ENCODE peak calls at places on chromosome 1, in ten cellular contexts. One of them, this sample, is unnamed.
A peak's percentile ranks its signal among the peaks of the same experiment; 100 is the strongest.

GRCh38 chr1:203536575-203536974 is 42.6 kb downstream of the OPTC start:
- DNase-seq in activated naive CD8-positive, alpha-beta T cell treated with anti-CD3 and anti-CD28 coated beads, Interleukin-2, amount 10 ng/mL, durations not matched to agents 7 days and 5 days: no peak
- DNase-seq in NCI-H748 treated with DMSO at 0.1 percent for 48 hours: no peak
- DNase-seq in choroid plexus epithelial cell: peak; percentile 34
- DNase-seq in iPS-NIHi11: no peak
- DNase-seq in osteocyte: no peak
- DNase-seq in cardiac muscle cell: peak; percentile 64
- DNase-seq in ELR: peak; percentile 63
- DNase-seq in NCI-H774: no peak
- DNase-seq in effector memory CD8-positive, alpha-beta T cell: no peak
- DNase-seq in this sample: no peak

GRCh38 chr1:219160942-219161341 is 12.7 kb upstream of the LYPLAL1 start:
- DNase-seq in activated naive CD8-positive, alpha-beta T cell treated with anti-CD3 and anti-CD28 coated beads, Interleukin-2, amount 10 ng/mL, durations not matched to agents 7 days and 5 days: no peak
- DNase-seq in NCI-H748 treated with DMSO at 0.1 percent for 48 hours: no peak
- DNase-seq in choroid plexus epithelial cell: peak; percentile 29
- DNase-seq in iPS-NIHi11: no peak
- DNase-seq in osteocyte: no peak
- DNase-seq in cardiac muscle cell: no peak
- DNase-seq in ELR: no peak
- DNase-seq in NCI-H774: no peak
- DNase-seq in effector memory CD8-positive, alpha-beta T cell: no peak
- DNase-seq in this sample: no peak

GRCh38 chr1:93519196-93519825 is 71.4 kb downstream of the FNBP1L start:
- DNase-seq in activated naive CD8-positive, alpha-beta T cell treated with anti-CD3 and anti-CD28 coated beads, Interleukin-2, amount 10 ng/mL, durations not matched to agents 7 days and 5 days: no peak
- DNase-seq in NCI-H748 treated with DMSO at 0.1 percent for 48 hours: no peak
- DNase-seq in choroid plexus epithelial cell: peak; percentile 44
- DNase-seq in iPS-NIHi11: no peak
- DNase-seq in osteocyte: no peak
- DNase-seq in cardiac muscle cell: peak; percentile 47
- DNase-seq in ELR: peak; percentile 68
- DNase-seq in NCI-H774: no peak
- DNase-seq in effector memory CD8-positive, alpha-beta T cell: no peak
- DNase-seq in this sample: no peak

GRCh38 chr1:21278898-21279819 is 11.1 kb downstream of the ECE1 start:
- DNase-seq in activated naive CD8-positive, alpha-beta T cell treated with anti-CD3 and anti-CD28 coated beads, Interleukin-2, amount 10 ng/mL, durations not matched to agents 7 days and 5 days: no peak
- DNase-seq in NCI-H748 treated with DMSO at 0.1 percent for 48 hours: no peak
- DNase-seq in choroid plexus epithelial cell: no peak
- DNase-seq in iPS-NIHi11: no peak
- DNase-seq in osteocyte: no peak
- DNase-seq in cardiac muscle cell: no peak
- DNase-seq in ELR: peak; percentile 40
- DNase-seq in NCI-H774: no peak
- DNase-seq in effector memory CD8-positive, alpha-beta T cell: peak; percentile 39
- DNase-seq in this sample: no peak

GRCh38 chr1:37262439-37263170 is 211.8 kb upstream of the ZC3H12A start:
- DNase-seq in activated naive CD8-positive, alpha-beta T cell treated with anti-CD3 and anti-CD28 coated beads, Interleukin-2, amount 10 ng/mL, durations not matched to agents 7 days and 5 days: no peak
- DNase-seq in NCI-H748 treated with DMSO at 0.1 percent for 48 hours: no peak
- DNase-seq in choroid plexus epithelial cell: no peak
- DNase-seq in iPS-NIHi11: no peak
- DNase-seq in osteocyte: no peak
- DNase-seq in cardiac muscle cell: no peak
- DNase-seq in ELR: no peak
- DNase-seq in NCI-H774: no peak
- DNase-seq in effector memory CD8-positive, alpha-beta T cell: no peak
- DNase-seq in this sample: no peak

GRCh38 chr1:53585116-53585515 is 125.9 kb downstream of the DMRTB1 start:
- DNase-seq in activated naive CD8-positive, alpha-beta T cell treated with anti-CD3 and anti-CD28 coated beads, Interleukin-2, amount 10 ng/mL, durations not matched to agents 7 days and 5 days: peak; percentile 50
- DNase-seq in NCI-H748 treated with DMSO at 0.1 percent for 48 hours: no peak
- DNase-seq in choroid plexus epithelial cell: peak; percentile 93
- DNase-seq in iPS-NIHi11: no peak
- DNase-seq in osteocyte: peak; percentile 25
- DNase-seq in cardiac muscle cell: peak; percentile 89
- DNase-seq in ELR: no peak
- DNase-seq in NCI-H774: no peak
- DNase-seq in effector memory CD8-positive, alpha-beta T cell: peak; percentile 70
- DNase-seq in this sample: peak; percentile 32

GRCh38 chr1:200029035-200029623 is 1.6 kb downstream of the NR5A2 start:
- DNase-seq in activated naive CD8-positive, alpha-beta T cell treated with anti-CD3 and anti-CD28 coated beads, Interleukin-2, amount 10 ng/mL, durations not matched to agents 7 days and 5 days: peak; percentile 58
- DNase-seq in NCI-H748 treated with DMSO at 0.1 percent for 48 hours: peak; percentile 11
- DNase-seq in choroid plexus epithelial cell: no peak
- DNase-seq in iPS-NIHi11: peak; percentile 89
- DNase-seq in osteocyte: no peak
- DNase-seq in cardiac muscle cell: peak; percentile 40
- DNase-seq in ELR: peak; percentile 70
- DNase-seq in NCI-H774: peak; percentile 79
- DNase-seq in effector memory CD8-positive, alpha-beta T cell: no peak
- DNase-seq in this sample: no peak

GRCh38 chr1:151340870-151341754 is 5.9 kb downstream of the RFX5 start:
- DNase-seq in activated naive CD8-positive, alpha-beta T cell treated with anti-CD3 and anti-CD28 coated beads, Interleukin-2, amount 10 ng/mL, durations not matched to agents 7 days and 5 days: no peak
- DNase-seq in NCI-H748 treated with DMSO at 0.1 percent for 48 hours: peak; percentile 80
- DNase-seq in choroid plexus epithelial cell: peak; percentile 93
- DNase-seq in iPS-NIHi11: peak; percentile 66
- DNase-seq in osteocyte: no peak
- DNase-seq in cardiac muscle cell: peak; percentile 89
- DNase-seq in ELR: peak; percentile 95
- DNase-seq in NCI-H774: peak; percentile 72
- DNase-seq in effector memory CD8-positive, alpha-beta T cell: peak; percentile 59
- DNase-seq in this sample: no peak

GRCh38 chr1:176051902-176052518 is 155.1 kb downstream of the COP1 start:
- DNase-seq in activated naive CD8-positive, alpha-beta T cell treated with anti-CD3 and anti-CD28 coated beads, Interleukin-2, amount 10 ng/mL, durations not matched to agents 7 days and 5 days: no peak
- DNase-seq in NCI-H748 treated with DMSO at 0.1 percent for 48 hours: no peak
- DNase-seq in choroid plexus epithelial cell: peak; percentile 30
- DNase-seq in iPS-NIHi11: no peak
- DNase-seq in osteocyte: no peak
- DNase-seq in cardiac muscle cell: peak; percentile 21
- DNase-seq in ELR: peak; percentile 61
- DNase-seq in NCI-H774: no peak
- DNase-seq in effector memory CD8-positive, alpha-beta T cell: no peak
- DNase-seq in this sample: no peak

GRCh38 chr1:114173704-114174103 is 20.0 kb upstream of the SYT6 start:
- DNase-seq in activated naive CD8-positive, alpha-beta T cell treated with anti-CD3 and anti-CD28 coated beads, Interleukin-2, amount 10 ng/mL, durations not matched to agents 7 days and 5 days: no peak
- DNase-seq in NCI-H748 treated with DMSO at 0.1 percent for 48 hours: no peak
- DNase-seq in choroid plexus epithelial cell: no peak
- DNase-seq in iPS-NIHi11: no peak
- DNase-seq in osteocyte: no peak
- DNase-seq in cardiac muscle cell: no peak
- DNase-seq in ELR: no peak
- DNase-seq in NCI-H774: no peak
- DNase-seq in effector memory CD8-positive, alpha-beta T cell: no peak
- DNase-seq in this sample: no peak

GRCh38 chr1:212452323-212453155 is 19.8 kb downstream of the NENF start:
- DNase-seq in activated naive CD8-positive, alpha-beta T cell treated with anti-CD3 and anti-CD28 coated beads, Interleukin-2, amount 10 ng/mL, durations not matched to agents 7 days and 5 days: no peak
- DNase-seq in NCI-H748 treated with DMSO at 0.1 percent for 48 hours: no peak
- DNase-seq in choroid plexus epithelial cell: peak; percentile 72
- DNase-seq in iPS-NIHi11: no peak
- DNase-seq in osteocyte: no peak
- DNase-seq in cardiac muscle cell: peak; percentile 82
- DNase-seq in ELR: peak; percentile 46
- DNase-seq in NCI-H774: no peak
- DNase-seq in effector memory CD8-positive, alpha-beta T cell: no peak
- DNase-seq in this sample: no peak